ENCODE peak calls at places on chromosomes 11 and 22, in seven cellular contexts. One of them, this sample, is unnamed.

GRCh38 chr11:65501005-65501529 is 2.2 kb downstream of the MALAT1 start:
- DNase-seq in GM06990: no peak
- DNase-seq in NCI-H2029 treated with DMSO at 0.1 percent for 48 hours: no peak
- DNase-seq in GM23248: no peak
- DNase-seq in ELR: peak; percentile 43
- DNase-seq in skeletal muscle cell: no peak
- DNase-seq in head of caudate nucleus: no peak
- DNase-seq in this sample: no peak

GRCh38 chr11:64529559-64530520 is 61.2 kb upstream of the SLC22A12 start:
- DNase-seq in GM06990: no peak
- DNase-seq in NCI-H2029 treated with DMSO at 0.1 percent for 48 hours: no peak
- DNase-seq in GM23248: no peak
- DNase-seq in ELR: no peak
- DNase-seq in skeletal muscle cell: no peak
- DNase-seq in head of caudate nucleus: no peak
- DNase-seq in this sample: no peak

GRCh38 chr11:1397862-1398505 is 8.2 kb downstream of the BRSK2 start:
- DNase-seq in GM06990: no peak
- DNase-seq in NCI-H2029 treated with DMSO at 0.1 percent for 48 hours: no peak
- DNase-seq in GM23248: no peak
- DNase-seq in ELR: no peak
- DNase-seq in skeletal muscle cell: no peak
- DNase-seq in head of caudate nucleus: no peak
- DNase-seq in this sample: no peak

GRCh38 chr22:48667289-48667688 is 1160.4 kb downstream of the BRD1 start:
- DNase-seq in GM06990: no peak
- DNase-seq in NCI-H2029 treated with DMSO at 0.1 percent for 48 hours: no peak
- DNase-seq in GM23248: no peak
- DNase-seq in ELR: no peak
- DNase-seq in skeletal muscle cell: no peak
- DNase-seq in head of caudate nucleus: no peak
- DNase-seq in this sample: no peak

GRCh38 chr11:19892387-19892786 is 179.8 kb downstream of the NAV2 start:
- DNase-seq in GM06990: no peak
- DNase-seq in NCI-H2029 treated with DMSO at 0.1 percent for 48 hours: no peak
- DNase-seq in GM23248: peak; percentile 24
- DNase-seq in ELR: peak; percentile 52
- DNase-seq in skeletal muscle cell: no peak
- DNase-seq in head of caudate nucleus: peak; percentile 51
- DNase-seq in this sample: no peak

GRCh38 chr22:44569516-44569915 is 71.5 kb upstream of the RTL6 start:
- DNase-seq in GM06990: no peak
- DNase-seq in NCI-H2029 treated with DMSO at 0.1 percent for 48 hours: no peak
- DNase-seq in GM23248: no peak
- DNase-seq in ELR: no peak
- DNase-seq in skeletal muscle cell: no peak
- DNase-seq in head of caudate nucleus: no peak
- DNase-seq in this sample: no peak

GRCh38 chr11:71309611-71310010 is 57.2 kb upstream of the SHANK2 start:
- DNase-seq in GM06990: no peak
- DNase-seq in NCI-H2029 treated with DMSO at 0.1 percent for 48 hours: no peak
- DNase-seq in GM23248: no peak
- DNase-seq in ELR: no peak
- DNase-seq in skeletal muscle cell: no peak
- DNase-seq in head of caudate nucleus: no peak
- DNase-seq in this sample: no peak

GRCh38 chr11:69382131-69383128 is 88.5 kb downstream of the MYEOV start:
- DNase-seq in GM06990: no peak
- DNase-seq in NCI-H2029 treated with DMSO at 0.1 percent for 48 hours: no peak
- DNase-seq in GM23248: peak; percentile 28
- DNase-seq in ELR: no peak
- DNase-seq in skeletal muscle cell: no peak
- DNase-seq in head of caudate nucleus: peak; percentile 21
- DNase-seq in this sample: no peak

GRCh38 chr11:3196161-3197043 is 22.2 kb downstream of the MRGPRG start:
- DNase-seq in GM06990: no peak
- DNase-seq in NCI-H2029 treated with DMSO at 0.1 percent for 48 hours: no peak
- DNase-seq in GM23248: no peak
- DNase-seq in ELR: no peak
- DNase-seq in skeletal muscle cell: no peak
- DNase-seq in head of caudate nucleus: no peak
- DNase-seq in this sample: no peak

GRCh38 chr11:78256962-78257361 is 68.2 kb downstream of the USP35 start:
- DNase-seq in GM06990: no peak
- DNase-seq in NCI-H2029 treated with DMSO at 0.1 percent for 48 hours: no peak
- DNase-seq in GM23248: peak; percentile 91
- DNase-seq in ELR: no peak
- DNase-seq in skeletal muscle cell: peak; percentile 70
- DNase-seq in head of caudate nucleus: peak; percentile 9
- DNase-seq in this sample: peak; percentile 57

GRCh38 chr11:121892131-121892681 is 223.8 kb downstream of the BLID start:
- DNase-seq in GM06990: no peak
- DNase-seq in NCI-H2029 treated with DMSO at 0.1 percent for 48 hours: peak; percentile 34
- DNase-seq in GM23248: peak; percentile 90
- DNase-seq in ELR: peak; percentile 55
- DNase-seq in skeletal muscle cell: peak; percentile 89
- DNase-seq in head of caudate nucleus: no peak
- DNase-seq in this sample: peak; percentile 91

This sample was measured in GM04503.